ENCODE peak calls at places on chromosomes 6 and 20, in five cellular contexts. Q is RPMI7951, R is lower lobe of right lung, L is GM23338, F is glutamatergic neuron. P is an unnamed sample.

GRCh38 chr6:156703719-156704118 is 73.5 kb upstream of the ARID1B start:
- DNase-seq in Q (no peak), R (no peak), L (no peak), F (no peak), P (no peak)

GRCh38 chr6:139327038-139327437 is 35.2 kb upstream of the TXLNB start:
- DNase-seq in Q (no peak), R (no peak), L (no peak), F (no peak), P (no peak)

GRCh38 chr6:13678255-13678983 is 33.2 kb downstream of the RANBP9 start:
- DNase-seq in Q (no peak), R (no peak), L (peak; percentile 16), F (no peak), P (no peak)

GRCh38 chr6:84512396-84512795 is 252.0 kb downstream of the TBX18 start:
- DNase-seq in Q (no peak), R (no peak), L (no peak), F (no peak), P (no peak)

GRCh38 chr6:137233561-137234504 is 14.6 kb upstream of the IFNGR1 start:
- DNase-seq in Q (peak; percentile 90), R (no peak), L (no peak), F (no peak), P (no peak)

GRCh38 chr6:169370666-169371343 is 117.2 kb upstream of the THBS2 start:
- DNase-seq in Q (peak; percentile 11), R (no peak), L (no peak), F (no peak), P (no peak)

GRCh38 chr20:61817575-61817974 is 248.1 kb downstream of the TAF4 start:
- DNase-seq in Q (no peak), R (peak; percentile 19), L (no peak), F (peak; percentile 15), P (no peak)

GRCh38 chr20:6636209-6637159 is 131.0 kb upstream of the BMP2 start:
- DNase-seq in Q (peak; percentile 72), R (no peak), L (peak; percentile 66), F (no peak), P (no peak)

GRCh38 chr6:164359441-164359840 is 944.9 kb downstream of the QKI start:
- DNase-seq in Q (no peak), R (no peak), L (no peak), F (no peak), P (no peak)

GRCh38 chr6:170085475-170086401 is 205.1 kb downstream of the DLL1 start:
- DNase-seq in Q (no peak), R (peak; percentile 19), L (no peak), F (no peak), P (no peak)

GRCh38 chr20:34512955-34513419 is 3.2 kb upstream of the DYNLRB1 start:
- DNase-seq in Q (peak; percentile 21), R (no peak), L (no peak), F (no peak), P (no peak)

GRCh38 chr6:82691997-82692396 is 328.4 kb downstream of the TPBG start:
- DNase-seq in Q (no peak), R (no peak), L (no peak), F (no peak), P (no peak)

GRCh38 chr6:8944548-8944947 is 509.2 kb upstream of the SLC35B3 start:
- DNase-seq in Q (no peak), R (no peak), L (no peak), F (no peak), P (no peak)

GRCh38 chr20:53706511-53707031 is 112.9 kb upstream of the ZNF217 start:
- DNase-seq in Q (peak; percentile 39), R (no peak), L (no peak), F (no peak), P (peak; percentile 46)

GRCh38 chr20:31608256-31608980 is 3.3 kb downstream of the ID1 start:
- DNase-seq in Q (peak; percentile 75), R (peak; percentile 93), L (peak; percentile 100), F (peak; percentile 75), P (no peak)

GRCh38 chr6:111183702-111184517 is 96.6 kb downstream of the SLC16A10 start:
- DNase-seq in Q (no peak), R (no peak), L (no peak), F (no peak), P (no peak)